ENCODE peak calls at places on chromosome 18, in nine cellular contexts. S is psoas muscle; Q is activated CD8-positive, alpha-beta T cell treated with anti-CD3 and anti-CD28 coated beads for 36 hours; X is effector memory CD8-positive, alpha-beta T cell; Z is HT1080; G is RPMI7951; R is COLO829; V is NT2/D1; B is IMR-90. W is an unnamed sample.

GRCh38 chr18:61502472-61502871 is 169.2 kb downstream of the CDH20 start:
- DNase-seq in S (no peak), Z (peak), G (peak), B (peak), R (peak), V (peak), Q (peak), X (no peak), W (peak)

GRCh38 chr18:45910405-45911023 is 56.6 kb downstream of the EPG5 start:
- DNase-seq in Z (peak), Q (peak), X (peak), S (no peak), R (peak), G (peak), V (peak), B (peak), W (peak)

GRCh38 chr18:13993730-13994129 is 78.4 kb upstream of the MC2R start:
- DNase-seq in X (no peak), V (no peak), B (no peak), Z (no peak), R (no peak), Q (no peak), S (no peak), G (peak), W (no peak)

GRCh38 chr18:33282709-33283333 is 157.7 kb downstream of the CCDC178 start:
- DNase-seq in Q (no peak), B (no peak), Z (no peak), S (no peak), V (no peak), R (no peak), G (no peak), X (no peak), W (no peak)

GRCh38 chr18:78430171-78430857 is 549.3 kb upstream of the SALL3 start:
- DNase-seq in G (no peak), R (no peak), Z (no peak), S (no peak), B (no peak), Q (no peak), V (no peak), X (no peak), W (no peak)

GRCh38 chr18:58898427-58898826 is 33.8 kb downstream of the ZNF532 start:
- DNase-seq in Q (no peak), V (no peak), G (no peak), X (no peak), R (no peak), B (no peak), Z (no peak), S (no peak), W (no peak)

GRCh38 chr18:71105078-71105819 is 816.4 kb downstream of the SOCS6 start:
- DNase-seq in R (no peak), G (peak), Z (peak), B (peak), S (peak), Q (no peak), V (no peak), X (no peak), W (no peak)

GRCh38 chr18:14100503-14101286 is 31.5 kb downstream of the ZNF519 start:
- DNase-seq in G (no peak), B (no peak), Z (no peak), X (no peak), R (no peak), V (no peak), Q (peak), S (no peak), W (no peak)

GRCh38 chr18:36179562-36180334 is 7.5 kb upstream of the MOCOS start:
- DNase-seq in X (no peak), Z (peak), B (peak), V (no peak), Q (no peak), R (peak), S (peak), G (peak), W (peak)

GRCh38 chr18:80187956-80188642 is 59.2 kb downstream of the PARD6G start:
- DNase-seq in X (no peak), B (no peak), V (no peak), R (no peak), Q (no peak), S (no peak), G (no peak), Z (no peak), W (no peak)

GRCh38 chr18:58668211-58668610 is 3.1 kb upstream of the MALT1 start:
- DNase-seq in R (no peak), V (no peak), Q (no peak), G (peak), X (no peak), Z (peak), B (no peak), S (no peak), W (peak)

GRCh38 chr18:56086176-56086575 is 498.2 kb upstream of the TCF4 start:
- DNase-seq in G (peak), R (no peak), V (no peak), X (no peak), S (no peak), Z (no peak), Q (no peak), B (peak), W (no peak)

GRCh38 chr18:47716632-47717185 is 213.8 kb downstream of the SMAD2 start:
- DNase-seq in B (no peak), X (no peak), S (no peak), Q (no peak), R (no peak), G (no peak), V (no peak), Z (no peak), W (no peak)

GRCh38 chr18:43277164-43277600 is at the start of gene SYT4:
- DNase-seq in R (peak), V (peak), Z (peak), G (peak), X (no peak), S (no peak), B (peak), Q (peak), W (peak)

GRCh38 chr18:40760251-40760650 is 1194.8 kb upstream of the PIK3C3 start:
- DNase-seq in S (no peak), Z (no peak), X (no peak), Q (no peak), V (no peak), B (no peak), G (no peak), R (no peak), W (no peak)

GRCh38 chr18:50637961-50638622 is 78.2 kb downstream of the MAPK4 start:
- DNase-seq in Q (no peak), B (no peak), X (no peak), G (no peak), Z (no peak), S (no peak), V (no peak), R (no peak), W (no peak)